ENCODE peak calls at places on chromosomes 11 and 22, in nine cellular contexts. E is heart right ventricle, B is GM23338, D is D721Med, N is psoas muscle, I is prostate gland, T is endothelial cell, Q is foreskin fibroblast, W is astrocyte of the spinal cord. Z is an unnamed sample.

GRCh38 chr11:14386895-14387480 is 28.0 kb upstream of the RRAS2 start:
- DNase-seq in E (peak), B (peak), D (no peak), N (peak), I (no peak), T (peak), Q (peak), W (peak), Z (peak)

GRCh38 chr11:74846770-74847169 is 98.1 kb downstream of the RNF169 start:
- DNase-seq in E (no peak), B (no peak), D (no peak), N (no peak), I (no peak), T (no peak), Q (peak), W (peak), Z (no peak)

GRCh38 chr11:73983764-73984543 is 1.3 kb upstream of the UCP2 start:
- DNase-seq in E (no peak), B (no peak), D (no peak), N (no peak), I (no peak), T (no peak), Q (no peak), W (no peak), Z (no peak)

GRCh38 chr11:15852179-15852578 is 504.2 kb downstream of the SOX6 start:
- DNase-seq in E (no peak), B (peak), D (no peak), N (no peak), I (no peak), T (peak), Q (peak), W (peak), Z (no peak)

GRCh38 chr11:45089845-45090499 is 56.5 kb upstream of the PRDM11 start:
- DNase-seq in E (no peak), B (peak), D (no peak), N (no peak), I (no peak), T (no peak), Q (peak), W (peak), Z (no peak)

GRCh38 chr22:27137809-27138400 is 480.5 kb downstream of the MIAT start:
- DNase-seq in E (no peak), B (no peak), D (no peak), N (no peak), I (no peak), T (no peak), Q (no peak), W (no peak), Z (no peak)

GRCh38 chr11:60993611-60994010 is 22.1 kb downstream of the CD6 start:
- DNase-seq in E (no peak), B (no peak), D (no peak), N (no peak), I (no peak), T (no peak), Q (no peak), W (no peak), Z (no peak)

GRCh38 chr11:114166897-114167323 is 107.4 kb downstream of the ZBTB16 start:
- DNase-seq in E (no peak), B (no peak), D (no peak), N (no peak), I (peak), T (no peak), Q (peak), W (peak), Z (no peak)

GRCh38 chr11:129694966-129695365 is 120.7 kb upstream of the TMEM45B start:
- DNase-seq in E (no peak), B (no peak), D (no peak), N (no peak), I (no peak), T (no peak), Q (no peak), W (peak), Z (no peak)

GRCh38 chr11:65041206-65042035 is at the start of gene SAC3D1:
- DNase-seq in E (peak), B (peak), D (no peak), N (no peak), I (no peak), T (no peak), Q (peak), W (no peak), Z (no peak)

GRCh38 chr11:79503028-79503427 is 62.2 kb upstream of the TENM4 start:
- DNase-seq in E (peak), B (no peak), D (no peak), N (no peak), I (no peak), T (no peak), Q (no peak), W (peak), Z (no peak)

GRCh38 chr11:107157146-107157808 is 139.0 kb upstream of the GUCY1A2 start:
- DNase-seq in E (no peak), B (peak), D (no peak), N (no peak), I (no peak), T (no peak), Q (no peak), W (no peak), Z (no peak)

GRCh38 chr22:35128637-35129036 is 62.7 kb downstream of the ISX start:
- DNase-seq in E (no peak), B (no peak), D (no peak), N (no peak), I (no peak), T (no peak), Q (no peak), W (no peak), Z (no peak)

GRCh38 chr11:121524233-121524631 is 71.5 kb upstream of the SORL1-AS1 start:
- DNase-seq in E (no peak), B (no peak), D (no peak), N (no peak), I (no peak), T (no peak), Q (peak), W (no peak), Z (no peak)

GRCh38 chr11:117606807-117607206 is 190.2 kb downstream of the DSCAML1 start:
- DNase-seq in E (no peak), B (no peak), D (no peak), N (no peak), I (no peak), T (no peak), Q (no peak), W (no peak), Z (no peak)

GRCh38 chr11:72821920-72822799 is 7.9 kb downstream of the ATG16L2 start:
- DNase-seq in E (peak), B (peak), D (peak), N (peak), I (peak), T (peak), Q (peak), W (peak), Z (peak)

GRCh38 chr22:24440270-24440717 is 12.9 kb downstream of the ADORA2A start:
- DNase-seq in E (no peak), B (no peak), D (peak), N (no peak), I (no peak), T (no peak), Q (no peak), W (no peak), Z (no peak)

GRCh38 chr22:27419473-27419872 is 382.1 kb downstream of the MN1 start:
- DNase-seq in E (no peak), B (no peak), D (no peak), N (no peak), I (no peak), T (no peak), Q (peak), W (no peak), Z (no peak)

GRCh38 chr22:48146426-48146825 is 1384.0 kb downstream of the TBC1D22A start:
- DNase-seq in E (no peak), B (no peak), D (no peak), N (no peak), I (no peak), T (no peak), Q (no peak), W (no peak), Z (no peak)

GRCh38 chr11:16193897-16194381 is 162.4 kb downstream of the SOX6 start:
- DNase-seq in E (no peak), B (no peak), D (no peak), N (no peak), I (no peak), T (no peak), Q (no peak), W (no peak), Z (no peak)

GRCh38 chr11:45930031-45930794 is 7.8 kb downstream of the LARGE2 start:
- DNase-seq in E (peak), B (no peak), D (peak), N (no peak), I (no peak), T (no peak), Q (no peak), W (no peak), Z (no peak)

GRCh38 chr11:93542753-93543246 is 391 bp downstream of the SMCO4 start:
- DNase-seq in E (no peak), B (no peak), D (no peak), N (no peak), I (no peak), T (no peak), Q (no peak), W (no peak), Z (peak)

GRCh38 chr11:88357323-88358039 is 19.9 kb upstream of the CTSC start:
- DNase-seq in E (no peak), B (no peak), D (no peak), N (no peak), I (no peak), T (no peak), Q (peak), W (peak), Z (no peak)

GRCh38 chr11:134901536-134901935 is 489.5 kb upstream of the B3GAT1 start:
- DNase-seq in E (no peak), B (peak), D (no peak), N (no peak), I (no peak), T (no peak), Q (no peak), W (no peak), Z (no peak)

GRCh38 chr11:72662036-72662435 is 12.2 kb downstream of the PDE2A start:
- DNase-seq in E (no peak), B (no peak), D (no peak), N (no peak), I (no peak), T (no peak), Q (no peak), W (no peak), Z (no peak)

GRCh38 chr22:27492566-27493201 is 308.9 kb downstream of the MN1 start:
- DNase-seq in E (no peak), B (no peak), D (no peak), N (no peak), I (no peak), T (no peak), Q (no peak), W (no peak), Z (no peak)

GRCh38 chr22:20625270-20625669 is 117.9 kb downstream of the MED15 start:
- DNase-seq in E (no peak), B (no peak), D (no peak), N (no peak), I (no peak), T (no peak), Q (no peak), W (no peak), Z (no peak)
- TF ChIP-seq CTCF in E (no peak), B (no peak), D (no peak), N (no peak), I (no peak), T (no peak), Q (no peak), W (no peak), Z (no peak)

GRCh38 chr11:59154585-59154984 is 11.9 kb downstream of the FAM111A start:
- DNase-seq in E (no peak), B (no peak), D (no peak), N (no peak), I (peak), T (no peak), Q (peak), W (no peak), Z (no peak)
- TF ChIP-seq CTCF in E (no peak), B (no peak), D (no peak), N (no peak), I (no peak), T (no peak), Q (no peak), W (no peak), Z (no peak)

GRCh38 chr11:99645934-99646333 is 625.2 kb downstream of the CNTN5 start:
- DNase-seq in E (no peak), B (no peak), D (no peak), N (no peak), I (peak), T (no peak), Q (no peak), W (no peak), Z (no peak)
- TF ChIP-seq CTCF in E (no peak), B (no peak), D (no peak), N (no peak), I (no peak), T (no peak), Q (no peak), W (no peak), Z (no peak)

DNA sequence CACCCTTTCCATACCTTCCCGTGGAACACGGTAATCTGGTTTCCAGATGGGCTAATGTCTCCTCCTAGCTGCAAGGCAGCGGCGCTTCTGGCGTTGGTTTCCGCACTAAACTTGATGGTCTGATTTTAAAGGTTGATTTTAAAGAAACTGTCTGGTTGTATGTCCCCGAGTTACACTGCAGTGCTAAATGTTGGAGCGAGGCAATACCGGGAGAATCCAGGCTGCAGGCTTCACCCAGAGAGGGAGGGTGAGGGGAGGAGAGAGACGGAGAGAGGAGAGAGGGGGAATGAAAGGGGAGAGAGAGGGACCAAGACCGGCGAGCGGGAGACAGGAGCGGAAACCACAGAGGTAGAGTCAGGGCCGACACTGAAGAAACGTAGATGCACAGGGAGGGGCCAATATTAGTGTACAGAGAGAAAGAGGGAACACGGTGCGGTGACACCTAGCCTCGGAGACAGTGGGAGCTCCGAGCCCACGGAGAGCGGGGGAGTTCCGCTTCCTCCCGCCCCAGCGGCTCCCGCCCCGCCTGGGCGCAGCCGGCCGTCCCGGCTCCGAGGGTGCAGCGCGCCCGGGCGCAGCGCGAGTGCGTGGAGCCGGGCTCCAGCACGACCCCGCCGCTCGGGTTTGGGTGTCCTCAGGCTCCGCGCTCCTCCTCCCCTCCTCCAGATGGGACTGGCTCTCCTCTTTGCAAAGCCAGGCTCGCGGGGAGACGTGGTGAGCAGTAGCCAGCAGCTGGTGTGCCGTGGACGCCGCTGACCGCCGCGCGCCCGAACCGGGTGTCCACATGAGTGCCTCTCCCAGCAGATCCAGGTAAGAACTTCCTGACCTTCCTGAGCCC is 71.9 kb upstream of the GRAMD1B start:
- DNase-seq in E (no peak), B (peak), D (no peak), N (no peak), I (no peak), T (peak), Q (peak), W (peak), Z (peak)
- TF ChIP-seq CTCF in E (peak), B (peak), D (peak), N (peak), I (peak), T (no peak), Q (peak), W (peak), Z (no peak)

DNA sequence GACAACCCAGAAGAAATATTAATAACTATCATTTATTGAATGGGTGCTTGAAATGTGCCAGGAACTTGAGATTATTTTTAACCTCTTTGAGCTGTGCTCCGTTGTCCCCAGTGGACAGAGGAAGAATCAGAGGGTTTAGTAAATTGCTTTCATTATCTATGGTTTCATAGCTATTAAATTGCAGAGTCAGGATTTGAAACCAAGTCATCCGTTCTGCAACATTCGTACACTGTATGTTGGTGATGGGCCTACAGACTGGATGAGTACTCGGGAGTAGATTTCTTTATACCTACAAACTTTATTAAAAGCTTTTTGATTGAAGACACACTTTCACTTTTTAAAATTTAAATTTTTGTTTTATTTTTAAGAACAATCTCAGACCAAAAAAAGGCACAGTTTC is 4.9 kb downstream of the HSD17B12 start:
- DNase-seq in E (no peak), B (no peak), D (no peak), N (no peak), I (no peak), T (no peak), Q (peak), W (no peak), Z (no peak)
- TF ChIP-seq CTCF in E (no peak), B (no peak), D (no peak), N (no peak), I (no peak), T (no peak), Q (no peak), W (peak), Z (peak)

GRCh38 chr11:86275493-86276370 is 26.3 kb upstream of the HIKESHI start:
- DNase-seq in E (no peak), B (no peak), D (no peak), N (no peak), I (no peak), T (no peak), Q (no peak), W (no peak), Z (no peak)
- TF ChIP-seq CTCF in E (no peak), B (no peak), D (no peak), N (no peak), I (no peak), T (no peak), Q (no peak), W (no peak), Z (peak)

GRCh38 chr11:125871391-125872137 is 15.9 kb upstream of the HYLS1 start:
- DNase-seq in E (no peak), B (peak), D (peak), N (no peak), I (no peak), T (peak), Q (peak), W (peak), Z (peak)
- TF ChIP-seq CTCF in E (peak), B (peak), D (peak), N (peak), I (no peak), T (peak), Q (peak), W (peak), Z (peak)

GRCh38 chr11:32149748-32150147 is 58.9 kb downstream of the RCN1 start:
- DNase-seq in E (no peak), B (no peak), D (no peak), N (no peak), I (no peak), T (no peak), Q (no peak), W (no peak), Z (no peak)

GRCh38 chr11:32152821-32153220 is 61.9 kb downstream of the RCN1 start:
- DNase-seq in E (no peak), B (no peak), D (no peak), N (no peak), I (no peak), T (no peak), Q (no peak), W (no peak), Z (no peak)

GRCh38 chr11:32153747-32154146 is 62.9 kb downstream of the RCN1 start:
- DNase-seq in E (no peak), B (no peak), D (no peak), N (no peak), I (no peak), T (no peak), Q (no peak), W (no peak), Z (no peak)

GRCh38 chr11:32151036-32151435 is 60.2 kb downstream of the RCN1 start:
- DNase-seq in E (no peak), B (no peak), D (no peak), N (no peak), I (no peak), T (no peak), Q (no peak), W (no peak), Z (no peak)

DNA sequence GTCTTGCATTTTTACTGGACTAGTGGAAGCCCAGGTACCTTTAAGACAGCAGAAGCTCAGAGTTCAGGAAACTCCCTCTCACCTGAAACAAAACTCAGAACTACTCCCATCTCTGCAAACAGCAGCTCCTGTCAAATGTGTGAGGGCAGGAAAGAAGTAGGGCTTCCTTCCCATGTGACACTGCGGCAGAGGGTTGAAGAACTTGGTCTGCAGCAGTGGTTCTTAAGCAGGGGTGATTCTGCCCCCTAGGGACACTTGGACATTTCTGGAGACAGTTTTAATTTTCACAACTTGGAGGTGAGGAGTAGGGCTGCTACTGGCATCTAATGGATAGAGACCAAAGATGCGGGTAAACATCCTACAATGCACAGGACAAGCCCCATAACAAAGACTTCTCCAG is 63.4 kb downstream of the RCN1 start:
- DNase-seq in E (no peak), B (peak), D (no peak), N (no peak), I (no peak), T (no peak), Q (peak), W (peak), Z (no peak)
- TF ChIP-seq CTCF in E (no peak), B (peak), D (peak), N (no peak), I (no peak), T (no peak), Q (peak), W (peak), Z (no peak)

GRCh38 chr11:119479685-119480275 is 56.8 kb upstream of the THY1 start:
- DNase-seq in E (no peak), B (peak), D (no peak), N (no peak), I (no peak), T (peak), Q (peak), W (peak), Z (no peak)
- TF ChIP-seq CTCF in E (no peak), B (peak), D (peak), N (no peak), I (no peak), T (peak), Q (peak), W (peak), Z (peak)

Z was measured in neural crest cell.